ENCODE peak calls at places on chromosomes 1 and 21, in seven cellular contexts. One of them, this sample, is unnamed.
A peak's percentile ranks its signal among the peaks of the same experiment; 100 is the strongest.

GRCh38 chr21:41542727-41543126 is 34.8 kb upstream of the TMPRSS2 start:
- DNase-seq in anterior cingulate cortex: no peak
- DNase-seq in cardiac muscle cell: no peak
- DNase-seq in tibial artery: no peak
- DNase-seq in T1000: no peak
- DNase-seq in thoracic aorta: no peak
- DNase-seq in NAMALWA: no peak
- DNase-seq in this sample: no peak

GRCh38 chr1:52167014-52167753 is 25.3 kb downstream of the ZFYVE9 start:
- DNase-seq in anterior cingulate cortex: no peak
- DNase-seq in cardiac muscle cell: no peak
- DNase-seq in tibial artery: no peak
- DNase-seq in T1000: no peak
- DNase-seq in thoracic aorta: no peak
- DNase-seq in NAMALWA: no peak
- DNase-seq in this sample: no peak

GRCh38 chr1:74468982-74469603 is 43.3 kb downstream of the LRRC53 start:
- DNase-seq in anterior cingulate cortex: no peak
- DNase-seq in cardiac muscle cell: peak; percentile 68
- DNase-seq in tibial artery: no peak
- DNase-seq in T1000: no peak
- DNase-seq in thoracic aorta: no peak
- DNase-seq in NAMALWA: peak; percentile 48
- DNase-seq in this sample: peak; percentile 50

GRCh38 chr21:45574691-45575090 is 32.5 kb upstream of the SLC19A1 start:
- DNase-seq in anterior cingulate cortex: no peak
- DNase-seq in cardiac muscle cell: no peak
- DNase-seq in tibial artery: peak; percentile 37
- DNase-seq in T1000: no peak
- DNase-seq in thoracic aorta: no peak
- DNase-seq in NAMALWA: no peak
- DNase-seq in this sample: no peak

GRCh38 chr1:241208910-241209414 is 148.0 kb downstream of the RGS7 start:
- DNase-seq in anterior cingulate cortex: no peak
- DNase-seq in cardiac muscle cell: no peak
- DNase-seq in tibial artery: no peak
- DNase-seq in T1000: no peak
- DNase-seq in thoracic aorta: no peak
- DNase-seq in NAMALWA: no peak
- DNase-seq in this sample: no peak

GRCh38 chr1:215002471-215002870 is 80.1 kb upstream of the KCNK2 start:
- DNase-seq in anterior cingulate cortex: no peak
- DNase-seq in cardiac muscle cell: no peak
- DNase-seq in tibial artery: no peak
- DNase-seq in T1000: no peak
- DNase-seq in thoracic aorta: no peak
- DNase-seq in NAMALWA: no peak
- DNase-seq in this sample: no peak

GRCh38 chr21:30044447-30045064 is 104.8 kb upstream of the GRIK1 start:
- DNase-seq in anterior cingulate cortex: no peak
- DNase-seq in cardiac muscle cell: peak; percentile 28
- DNase-seq in tibial artery: no peak
- DNase-seq in T1000: peak; percentile 5
- DNase-seq in thoracic aorta: no peak
- DNase-seq in NAMALWA: peak; percentile 37
- DNase-seq in this sample: peak; percentile 1

GRCh38 chr21:31509108-31510017 is 150.1 kb upstream of the SOD1 start:
- DNase-seq in anterior cingulate cortex: no peak
- DNase-seq in cardiac muscle cell: no peak
- DNase-seq in tibial artery: no peak
- DNase-seq in T1000: peak; percentile 74
- DNase-seq in thoracic aorta: no peak
- DNase-seq in NAMALWA: peak; percentile 47
- DNase-seq in this sample: peak; percentile 54

GRCh38 chr1:119673171-119673940 is 25.3 kb upstream of the ZNF697 start:
- DNase-seq in anterior cingulate cortex: no peak
- DNase-seq in cardiac muscle cell: no peak
- DNase-seq in tibial artery: no peak
- DNase-seq in T1000: no peak
- DNase-seq in thoracic aorta: no peak
- DNase-seq in NAMALWA: no peak
- DNase-seq in this sample: no peak

GRCh38 chr1:157517026-157517425 is 35.3 kb downstream of the FCRL5 start:
- DNase-seq in anterior cingulate cortex: no peak
- DNase-seq in cardiac muscle cell: no peak
- DNase-seq in tibial artery: no peak
- DNase-seq in T1000: no peak
- DNase-seq in thoracic aorta: no peak
- DNase-seq in NAMALWA: no peak
- DNase-seq in this sample: no peak

GRCh38 chr1:228118040-228118439 is 8.9 kb upstream of the MRPL55 start:
- DNase-seq in anterior cingulate cortex: no peak
- DNase-seq in cardiac muscle cell: no peak
- DNase-seq in tibial artery: no peak
- DNase-seq in T1000: no peak
- DNase-seq in thoracic aorta: no peak
- DNase-seq in NAMALWA: no peak
- DNase-seq in this sample: no peak

GRCh38 chr1:215407575-215407974 is 159.5 kb upstream of the KCTD3 start:
- DNase-seq in anterior cingulate cortex: no peak
- DNase-seq in cardiac muscle cell: no peak
- DNase-seq in tibial artery: no peak
- DNase-seq in T1000: no peak
- DNase-seq in thoracic aorta: no peak
- DNase-seq in NAMALWA: no peak
- DNase-seq in this sample: no peak

GRCh38 chr21:36707763-36708511 is 9.0 kb downstream of the SIM2 start:
- DNase-seq in anterior cingulate cortex: no peak
- DNase-seq in cardiac muscle cell: no peak
- DNase-seq in tibial artery: peak; percentile 60
- DNase-seq in T1000: no peak
- DNase-seq in thoracic aorta: no peak
- DNase-seq in NAMALWA: no peak
- DNase-seq in this sample: no peak

GRCh38 chr1:81801032-81801833 is 499 bp downstream of the ADGRL2 start:
- DNase-seq in anterior cingulate cortex: no peak
- DNase-seq in cardiac muscle cell: peak; percentile 89
- DNase-seq in tibial artery: peak; percentile 90
- DNase-seq in T1000: peak; percentile 80
- DNase-seq in thoracic aorta: peak; percentile 38
- DNase-seq in NAMALWA: no peak
- DNase-seq in this sample: peak; percentile 60

GRCh38 chr1:116228501-116228900 is 117.3 kb downstream of the MAB21L3 start:
- DNase-seq in anterior cingulate cortex: no peak
- DNase-seq in cardiac muscle cell: no peak
- DNase-seq in tibial artery: no peak
- DNase-seq in T1000: no peak
- DNase-seq in thoracic aorta: no peak
- DNase-seq in NAMALWA: no peak
- DNase-seq in this sample: no peak

GRCh38 chr1:39183503-39184353 is 20.8 kb upstream of the MACF1 start:
- DNase-seq in anterior cingulate cortex: peak; percentile 8
- DNase-seq in cardiac muscle cell: no peak
- DNase-seq in tibial artery: no peak
- DNase-seq in T1000: peak; percentile 84
- DNase-seq in thoracic aorta: no peak
- DNase-seq in NAMALWA: peak; percentile 79
- DNase-seq in this sample: peak; percentile 78

GRCh38 chr21:25578070-25578961 is 29.0 kb downstream of the MRPL39 start:
- DNase-seq in anterior cingulate cortex: no peak
- DNase-seq in cardiac muscle cell: no peak
- DNase-seq in tibial artery: no peak
- DNase-seq in T1000: no peak
- DNase-seq in thoracic aorta: no peak
- DNase-seq in NAMALWA: no peak
- DNase-seq in this sample: no peak